ENCODE peak calls at places on chromosomes 11 and 22, in four cellular contexts. Z, W, I and Q are unnamed samples.

GRCh38 chr11:2582958-2583604 is 116.7 kb downstream of the KCNQ1OT1 start:
- DNase-seq in Z (no peak), W (no peak), I (peak), Q (peak)

GRCh38 chr11:91081440-91082088 is 858.7 kb upstream of the CHORDC1 start:
- DNase-seq in Z (no peak), W (no peak), I (no peak), Q (no peak)

GRCh38 chr11:130243816-130244215 is 70.9 kb downstream of the ZBTB44 start:
- DNase-seq in Z (no peak), W (no peak), I (no peak), Q (no peak)

GRCh38 chr11:128716661-128717210 is 22.9 kb downstream of the FLI1 start:
- DNase-seq in Z (no peak), W (no peak), I (no peak), Q (no peak)

GRCh38 chr11:44624761-44625221 is 59.3 kb downstream of the CD82 start:
- DNase-seq in Z (no peak), W (no peak), I (peak), Q (no peak)

GRCh38 chr11:110147965-110148709 is 54.9 kb downstream of the ZC3H12C start:
- DNase-seq in Z (no peak), W (no peak), I (no peak), Q (no peak)

GRCh38 chr11:95827661-95828060 is 37.4 kb downstream of the CEP57 start:
- DNase-seq in Z (no peak), W (no peak), I (no peak), Q (no peak)

GRCh38 chr11:3865388-3866193 is 10.1 kb downstream of the STIM1 start:
- DNase-seq in Z (no peak), W (no peak), I (no peak), Q (no peak)

GRCh38 chr11:10641314-10642206 is 52.0 kb downstream of the IRAG1 start:
- DNase-seq in Z (no peak), W (no peak), I (peak), Q (no peak)

GRCh38 chr22:29727248-29727551 is 7.4 kb downstream of the CABP7 start:
- DNase-seq in Z (no peak), W (no peak), I (peak), Q (no peak)

GRCh38 chr11:12263141-12263693 is 114.2 kb upstream of the PARVA start:
- DNase-seq in Z (no peak), W (no peak), I (no peak), Q (no peak)

GRCh38 chr11:82858556-82859091 is 41.6 kb downstream of the PRCP start:
- DNase-seq in Z (no peak), W (no peak), I (no peak), Q (no peak)

GRCh38 chr11:28794405-28794804 is 686.2 kb downstream of the METTL15 start:
- DNase-seq in Z (no peak), W (no peak), I (no peak), Q (no peak)

GRCh38 chr11:130278151-130278550 is 36.6 kb downstream of the ZBTB44 start:
- DNase-seq in Z (no peak), W (no peak), I (no peak), Q (no peak)

GRCh38 chr22:24305260-24305692 is 34.6 kb downstream of the SPECC1L start:
- DNase-seq in Z (no peak), W (no peak), I (no peak), Q (no peak)

GRCh38 chr11:88308576-88308975 is 29.0 kb downstream of the CTSC start:
- DNase-seq in Z (no peak), W (no peak), I (no peak), Q (no peak)

GRCh38 chr22:40637181-40638150 is 947 bp upstream of the MRTFA start:
- DNase-seq in Z (peak), W (no peak), I (peak), Q (no peak)

GRCh38 chr22:50528682-50529415 is 963 bp downstream of the TYMP start:
- DNase-seq in Z (no peak), W (no peak), I (no peak), Q (no peak)

GRCh38 chr11:6505577-6506240 is 8.6 kb downstream of the DNHD1 start:
- DNase-seq in Z (no peak), W (no peak), I (no peak), Q (no peak)

GRCh38 chr22:39579909-39580571 is 9.5 kb downstream of the CACNA1I start:
- DNase-seq in Z (no peak), W (no peak), I (no peak), Q (no peak)

GRCh38 chr11:22539851-22540376 is 85.7 kb downstream of the FANCF start:
- DNase-seq in Z (no peak), W (no peak), I (no peak), Q (no peak)

GRCh38 chr22:42078469-42079318 is 806 bp upstream of the SMDT1 start:
- DNase-seq in Z (no peak), W (no peak), I (no peak), Q (peak)

GRCh38 chr11:48103621-48104561 is 112.7 kb upstream of the OR4B1 start:
- DNase-seq in Z (no peak), W (no peak), I (no peak), Q (no peak)

GRCh38 chr22:38843716-38844660 is at the start of gene NPTXR:
- DNase-seq in Z (no peak), W (peak), I (no peak), Q (no peak)